ENCODE peak calls at places on chromosomes 13 and 19, in six cellular contexts. X, T, E, D, H and B are unnamed samples.
A peak's percentile ranks its signal among the peaks of the same experiment; 100 is the strongest.

GRCh38 chr19:1042689-1043511 is 3.0 kb downstream of the ABCA7 start:
- DNase-seq in X (no peak), T (no peak), E (no peak), D (no peak), H (no peak), B (no peak)

GRCh38 chr13:91946498-91947070 is 548.2 kb downstream of the GPC5 start:
- DNase-seq in X (no peak), T (no peak), E (no peak), D (no peak), H (no peak), B (no peak)

GRCh38 chr13:20232556-20233277 is 598 bp upstream of the GJB6 start:
- DNase-seq in X (no peak), T (no peak), E (no peak), D (no peak), H (no peak), B (no peak)

GRCh38 chr13:24264976-24265375 is 44.4 kb upstream of the C1QTNF9 start:
- DNase-seq in X (no peak), T (no peak), E (no peak), D (no peak), H (no peak), B (no peak)

GRCh38 chr13:52359534-52359933 is 46.4 kb downstream of the THSD1 start:
- DNase-seq in X (no peak), T (peak; percentile 89), E (no peak), D (no peak), H (no peak), B (no peak)

GRCh38 chr13:45500492-45501174 is 35.9 kb downstream of the COG3 start:
- DNase-seq in X (no peak), T (peak; percentile 91), E (peak; percentile 83), D (no peak), H (no peak), B (no peak)

GRCh38 chr19:47353307-47353712 is 4.2 kb downstream of the DHX34 start:
- DNase-seq in X (no peak), T (no peak), E (no peak), D (no peak), H (peak; percentile 77), B (no peak)

GRCh38 chr19:48900477-48901452 is 653 bp downstream of the NUCB1 start:
- DNase-seq in X (no peak), T (peak; percentile 60), E (no peak), D (no peak), H (no peak), B (no peak)

GRCh38 chr13:110258876-110259631 is 47.9 kb downstream of the COL4A1 start:
- DNase-seq in X (no peak), T (peak; percentile 57), E (no peak), D (no peak), H (no peak), B (no peak)

GRCh38 chr19:46372901-46373572 is 26.1 kb downstream of the PPP5C start:
- DNase-seq in X (no peak), T (peak; percentile 62), E (no peak), D (no peak), H (no peak), B (no peak)

GRCh38 chr19:38691938-38692457 is 44.5 kb downstream of the ACTN4 start:
- DNase-seq in X (no peak), T (peak; percentile 93), E (peak; percentile 55), D (no peak), H (no peak), B (no peak)

GRCh38 chr13:110921695-110922094 is 6.8 kb upstream of the ANKRD10 start:
- DNase-seq in X (no peak), T (no peak), E (no peak), D (no peak), H (no peak), B (no peak)

GRCh38 chr13:110361365-110361911 is 54.4 kb downstream of the COL4A2 start:
- DNase-seq in X (no peak), T (peak; percentile 60), E (no peak), D (no peak), H (no peak), B (no peak)

GRCh38 chr13:94335786-94336357 is 143.6 kb downstream of the DCT start:
- DNase-seq in X (no peak), T (peak; percentile 49), E (no peak), D (no peak), H (no peak), B (no peak)

GRCh38 chr13:82758056-82758455 is 1124.2 kb downstream of the SLITRK1 start:
- DNase-seq in X (no peak), T (peak; percentile 53), E (no peak), D (no peak), H (no peak), B (no peak)

GRCh38 chr19:18802354-18802753 is 11.2 kb upstream of the COMP start:
- DNase-seq in X (no peak), T (no peak), E (no peak), D (no peak), H (no peak), B (no peak)

GRCh38 chr13:38099751-38100150 is 230.2 kb upstream of the TRPC4 start:
- DNase-seq in X (no peak), T (no peak), E (no peak), D (no peak), H (no peak), B (no peak)

GRCh38 chr19:1250374-1251232 is 2.2 kb downstream of the MIDN start:
- DNase-seq in X (no peak), T (no peak), E (no peak), D (peak; percentile 60), H (no peak), B (peak; percentile 95)

GRCh38 chr13:111846396-111847174 is 220.4 kb upstream of the SOX1 start:
- DNase-seq in X (no peak), T (no peak), E (no peak), D (no peak), H (no peak), B (no peak)

GRCh38 chr13:113947321-113948033 is 26.4 kb downstream of the C13orf46 start:
- DNase-seq in X (no peak), T (peak; percentile 74), E (no peak), D (no peak), H (peak; percentile 66), B (no peak)

GRCh38 chr13:41310963-41311606 is at the start of gene NAA16:
- DNase-seq in X (peak; percentile 98), T (peak; percentile 87), E (peak; percentile 72), D (peak; percentile 98), H (peak; percentile 88), B (peak; percentile 99)
- TF ChIP-seq CTCF in X (no peak), T (no peak), E (no peak), D (no peak), H (no peak), B (no peak)

GRCh38 chr19:53942001-53942786 is 20.5 kb upstream of the CACNG8 start:
- DNase-seq in X (no peak), T (peak; percentile 10), E (no peak), D (no peak), H (no peak), B (peak; percentile 87)
- TF ChIP-seq CTCF in X (no peak), T (no peak), E (no peak), D (no peak), H (no peak), B (peak; percentile 58)

GRCh38 chr19:3277649-3278048 is 53.2 kb downstream of the CELF5 start:
- DNase-seq in X (no peak), T (no peak), E (no peak), D (no peak), H (no peak), B (no peak)

GRCh38 chr19:3274245-3275067 is 50.0 kb downstream of the CELF5 start:
- DNase-seq in X (no peak), T (no peak), E (no peak), D (no peak), H (no peak), B (no peak)

GRCh38 chr19:3276341-3276799 is 51.9 kb downstream of the CELF5 start:
- DNase-seq in X (peak; percentile 48), T (no peak), E (no peak), D (no peak), H (peak; percentile 34), B (peak; percentile 66)

GRCh38 chr19:3275068-3275582 is 50.7 kb downstream of the CELF5 start:
- DNase-seq in X (no peak), T (no peak), E (no peak), D (peak; percentile 31), H (no peak), B (peak; percentile 87)

DNA sequence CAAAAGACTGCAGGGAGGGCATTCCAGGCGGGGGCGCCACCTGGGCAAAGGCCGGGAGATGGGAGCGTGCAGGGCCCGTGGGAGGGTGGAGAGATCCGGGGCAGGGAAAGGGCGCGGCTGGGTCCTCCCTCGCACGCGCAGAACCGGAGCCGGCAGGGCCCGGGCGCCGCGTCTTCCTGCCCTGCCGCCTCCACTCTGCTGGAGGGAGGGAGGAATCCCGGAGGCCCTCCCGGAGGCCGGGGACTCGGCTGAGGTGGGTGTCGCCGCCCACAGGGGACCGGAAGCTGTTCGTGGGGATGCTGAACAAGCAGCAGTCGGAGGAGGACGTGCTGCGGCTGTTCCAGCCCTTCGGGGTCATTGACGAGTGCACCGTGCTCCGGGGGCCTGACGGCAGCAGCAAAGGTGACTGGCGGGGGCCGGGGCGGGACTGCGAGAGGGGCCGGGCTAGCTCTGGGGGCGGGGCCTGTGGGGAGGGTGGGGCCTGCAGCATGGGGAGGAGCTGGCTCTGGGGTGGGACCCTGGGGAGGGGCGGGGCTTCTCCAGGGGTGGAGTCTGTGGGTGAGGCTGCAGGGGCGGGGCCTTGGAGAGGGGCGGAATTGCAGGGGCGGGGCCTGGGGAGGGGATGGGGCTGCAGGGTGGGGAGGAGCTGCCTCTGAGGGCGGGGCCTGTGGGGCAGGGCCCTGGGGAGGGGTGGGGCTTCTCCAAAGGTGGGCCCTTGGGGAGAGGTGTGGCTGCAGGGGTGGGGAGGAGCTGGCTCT is 51.3 kb downstream of the CELF5 start:
- DNase-seq in X (peak; percentile 58), T (peak; percentile 67), E (peak; percentile 11), D (peak; percentile 49), H (peak; percentile 84), B (peak; percentile 95)
- TF ChIP-seq CTCF in X (no peak), T (no peak), E (no peak), D (no peak), H (no peak), B (peak; percentile 74)

DNA sequence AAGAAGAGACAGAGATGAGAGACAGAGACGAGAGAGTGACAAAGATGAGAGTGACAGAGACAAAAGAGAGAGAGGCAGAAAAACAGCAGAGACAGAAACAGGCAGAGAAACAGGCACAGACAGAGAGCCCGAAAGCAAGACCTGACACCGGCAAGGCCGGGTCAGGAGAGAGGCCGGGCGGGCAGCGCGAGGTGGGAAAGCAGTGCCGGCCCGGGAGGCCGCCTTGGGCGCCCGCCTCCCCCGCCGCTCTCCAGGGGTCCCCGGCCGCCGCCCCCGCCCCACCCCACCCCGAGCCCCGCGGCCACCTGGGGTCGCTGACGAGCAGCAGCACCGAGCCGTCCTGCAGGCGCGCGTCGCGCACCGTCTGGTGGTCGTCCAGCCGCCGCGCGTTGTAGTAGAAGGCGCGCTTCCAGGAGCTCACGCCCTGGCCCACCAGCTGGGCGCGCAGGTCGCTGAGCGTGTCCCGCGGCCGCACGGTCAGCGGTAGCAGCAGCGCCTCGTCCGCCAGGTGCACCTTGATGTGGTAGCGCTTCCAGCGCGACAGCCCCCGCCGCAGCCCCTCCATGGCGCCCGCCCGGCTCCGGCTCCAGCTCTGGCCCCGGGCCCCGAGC is at the start of gene TINCR:
- DNase-seq in X (no peak), T (no peak), E (no peak), D (no peak), H (no peak), B (peak; percentile 73)
- TF ChIP-seq CTCF in X (no peak), T (no peak), E (no peak), D (no peak), H (no peak), B (peak; percentile 23)

GRCh38 chr19:31314849-31315620 is 34.2 kb downstream of the TSHZ3 start:
- DNase-seq in X (no peak), T (peak; percentile 45), E (no peak), D (no peak), H (no peak), B (no peak)
- TF ChIP-seq CTCF in X (no peak), T (peak; percentile 55), E (peak; percentile 43), D (no peak), H (peak; percentile 10), B (peak; percentile 21)

GRCh38 chr13:28117689-28118377 is 17.5 kb upstream of the FLT3 start:
- DNase-seq in X (no peak), T (no peak), E (no peak), D (no peak), H (peak; percentile 46), B (no peak)
- TF ChIP-seq CTCF in X (no peak), T (no peak), E (no peak), D (no peak), H (no peak), B (no peak)